ENCODE peak calls at places on chromosome 7, in five cellular contexts. L, G, Q, K and D are unnamed samples.
A peak's percentile ranks its signal among the peaks of the same experiment; 100 is the strongest.

GRCh38 chr7:112025556-112025955 is 180.6 kb downstream of the DOCK4 start:
- DNase-seq in K (no peak), Q (no peak), G (no peak), L (peak; percentile 51), D (no peak)

GRCh38 chr7:14385074-14385473 is 395.6 kb upstream of the ETV1 start:
- DNase-seq in G (no peak), L (no peak), K (no peak), Q (no peak), D (no peak)

GRCh38 chr7:30648744-30649540 is 33.3 kb downstream of the CRHR2 start:
- DNase-seq in G (no peak), L (no peak), K (no peak), Q (peak; percentile 53), D (peak; percentile 71)

GRCh38 chr7:11780267-11780666 is 51.7 kb downstream of the THSD7A start:
- DNase-seq in G (no peak), K (no peak), Q (no peak), L (no peak), D (no peak)

GRCh38 chr7:127809285-127809702 is 157.3 kb downstream of the SND1 start:
- DNase-seq in Q (no peak), K (no peak), L (no peak), G (no peak), D (no peak)

GRCh38 chr7:68121655-68122054 is 1125.0 kb downstream of the TYW1 start:
- DNase-seq in G (no peak), Q (no peak), L (no peak), K (no peak), D (no peak)

GRCh38 chr7:135406908-135407307 is 103.0 kb downstream of the CNOT4 start:
- DNase-seq in Q (no peak), K (no peak), L (no peak), G (no peak), D (no peak)

GRCh38 chr7:129642871-129643515 is 31.5 kb downstream of the NRF1 start:
- DNase-seq in Q (no peak), G (no peak), K (no peak), L (no peak), D (no peak)

GRCh38 chr7:73741600-73741999 is 3.0 kb upstream of the ABHD11 start:
- DNase-seq in Q (no peak), K (no peak), L (no peak), G (no peak), D (no peak)

GRCh38 chr7:19749658-19750057 is 23.8 kb downstream of the TMEM196 start:
- DNase-seq in G (no peak), L (no peak), K (no peak), Q (no peak), D (no peak)

GRCh38 chr7:64893401-64893800 is 9.7 kb upstream of the ZNF273 start:
- DNase-seq in G (no peak), K (no peak), Q (no peak), L (no peak), D (no peak)

GRCh38 chr7:64884913-64885370 is 18.1 kb upstream of the ZNF273 start:
- DNase-seq in K (no peak), L (no peak), Q (peak; percentile 47), G (no peak), D (peak; percentile 37)

GRCh38 chr7:158431941-158432347 is 155.7 kb downstream of the PTPRN2 start:
- DNase-seq in Q (peak; percentile 97), G (no peak), K (no peak), L (no peak), D (no peak)

GRCh38 chr7:53151496-53151895 is 116.1 kb downstream of the POM121L12 start:
- DNase-seq in G (no peak), K (no peak), Q (no peak), L (no peak), D (no peak)

GRCh38 chr7:132298782-132299181 is 277.5 kb downstream of the PLXNA4 start:
- DNase-seq in Q (no peak), K (no peak), L (peak; percentile 85), G (no peak), D (no peak)

GRCh38 chr7:17663056-17663675 is 277.1 kb downstream of the SNX13 start:
- DNase-seq in L (no peak), Q (no peak), G (no peak), K (no peak), D (no peak)

GRCh38 chr7:67551027-67551426 is 554.4 kb downstream of the TYW1 start:
- DNase-seq in L (no peak), G (no peak), K (no peak), Q (no peak), D (no peak)

GRCh38 chr7:73470208-73470607 is 36.6 kb downstream of the FZD9 start:
- DNase-seq in L (no peak), K (no peak), Q (no peak), G (no peak), D (no peak)

GRCh38 chr7:86991844-86992243 is 67.6 kb downstream of the ELAPOR2 start:
- DNase-seq in L (peak; percentile 81), K (no peak), G (no peak), Q (no peak), D (no peak)

GRCh38 chr7:139286144-139286543 is 55.0 kb upstream of the FMC1 start:
- DNase-seq in K (no peak), G (no peak), L (no peak), Q (no peak), D (no peak)

GRCh38 chr7:155218276-155219153 is 79.2 kb upstream of the INSIG1 start:
- DNase-seq in Q (peak; percentile 44), K (peak; percentile 40), G (no peak), L (no peak), D (no peak)

GRCh38 chr7:104328308-104328969 is at the start of gene LHFPL3:
- DNase-seq in L (no peak), K (no peak), G (no peak), Q (no peak), D (no peak)

GRCh38 chr7:38199154-38199553 is 21.1 kb downstream of the STARD3NL start:
- DNase-seq in Q (no peak), G (no peak), K (no peak), L (no peak), D (no peak)

GRCh38 chr7:85381212-85381611 is 194.4 kb upstream of the SEMA3D start:
- DNase-seq in L (no peak), G (no peak), K (no peak), Q (no peak), D (no peak)

GRCh38 chr7:151579642-151580041 is 59.9 kb upstream of the RHEB start:
- DNase-seq in K (no peak), Q (no peak), L (no peak), G (no peak), D (no peak)

GRCh38 chr7:41029072-41029492 is 673.8 kb downstream of the INHBA start:
- DNase-seq in Q (no peak), L (no peak), K (no peak), G (no peak), D (no peak)

GRCh38 chr7:156843157-156843556 is 49.8 kb downstream of the LMBR1 start:
- DNase-seq in L (no peak), Q (no peak), K (no peak), G (no peak), D (no peak)

GRCh38 chr7:92785923-92786322 is 50.5 kb downstream of the CDK6 start:
- DNase-seq in L (no peak), Q (peak; percentile 70), G (no peak), K (no peak), D (no peak)

GRCh38 chr7:44286182-44286617 is 39.2 kb downstream of the CAMK2B start:
- DNase-seq in K (peak; percentile 34), L (no peak), G (no peak), Q (peak; percentile 47), D (no peak)

GRCh38 chr7:101410743-101411476 is 48.2 kb downstream of the COL26A1 start:
- DNase-seq in G (peak; percentile 83), L (peak; percentile 30), K (no peak), Q (no peak), D (no peak)

GRCh38 chr7:128891110-128891941 is 19.2 kb downstream of the KCP start:
- DNase-seq in L (no peak), G (no peak), K (no peak), Q (peak; percentile 63), D (no peak)

GRCh38 chr7:34486371-34486770 is 171.6 kb upstream of the NPSR1 start:
- DNase-seq in K (no peak), L (no peak), G (no peak), Q (no peak), D (no peak)

GRCh38 chr7:149621776-149622175 is 124.2 kb upstream of the ZNF746 start:
- DNase-seq in G (no peak), Q (no peak), L (no peak), K (no peak), D (no peak)

GRCh38 chr7:148505955-148506354 is 84.6 kb upstream of the C7orf33 start:
- DNase-seq in G (no peak), Q (no peak), L (no peak), K (no peak), D (no peak)

GRCh38 chr7:148503900-148504487 is 86.6 kb upstream of the C7orf33 start:
- DNase-seq in G (no peak), Q (no peak), L (peak; percentile 41), K (no peak), D (no peak)

GRCh38 chr7:148507741-148508285 is 82.8 kb upstream of the C7orf33 start:
- DNase-seq in Q (no peak), G (no peak), K (no peak), L (no peak), D (no peak)
- H3K4me1 ChIP-seq in Q (no peaks in the 10 kb centered on the region), G (peaks cover 5% of the 10 kb centered on the region), K (no peaks in the 10 kb centered on the region), L (no peaks in the 10 kb centered on the region), D (no peaks in the 10 kb centered on the region)

DNA sequence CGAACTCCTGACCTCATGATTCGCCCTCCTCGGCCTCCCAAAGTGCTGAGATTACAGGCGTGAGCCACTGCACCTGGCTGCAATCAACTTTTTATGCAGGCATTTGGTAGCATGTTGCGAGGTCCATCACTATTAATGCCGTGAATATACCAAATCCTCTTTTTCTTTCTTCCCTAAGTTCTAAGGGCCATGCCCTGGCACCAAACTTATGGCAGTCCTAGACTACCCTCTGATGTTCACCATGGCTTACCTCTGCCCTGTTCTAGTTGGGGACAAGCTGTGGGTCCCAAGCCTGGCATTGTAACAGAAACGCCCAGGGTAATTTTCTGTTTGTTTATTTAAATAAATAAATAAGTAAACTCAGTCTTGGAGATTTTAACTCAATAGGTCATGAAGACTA is 13.3 kb downstream of the PRSS2 start:
- DNase-seq in L (no peak), Q (peak; percentile 3), G (no peak), K (no peak), D (no peak)
- TF ChIP-seq POLR2AphosphoS5 in L (no peak), Q (no peak), G (no peak), K (no peak), D (no peak)

DNA sequence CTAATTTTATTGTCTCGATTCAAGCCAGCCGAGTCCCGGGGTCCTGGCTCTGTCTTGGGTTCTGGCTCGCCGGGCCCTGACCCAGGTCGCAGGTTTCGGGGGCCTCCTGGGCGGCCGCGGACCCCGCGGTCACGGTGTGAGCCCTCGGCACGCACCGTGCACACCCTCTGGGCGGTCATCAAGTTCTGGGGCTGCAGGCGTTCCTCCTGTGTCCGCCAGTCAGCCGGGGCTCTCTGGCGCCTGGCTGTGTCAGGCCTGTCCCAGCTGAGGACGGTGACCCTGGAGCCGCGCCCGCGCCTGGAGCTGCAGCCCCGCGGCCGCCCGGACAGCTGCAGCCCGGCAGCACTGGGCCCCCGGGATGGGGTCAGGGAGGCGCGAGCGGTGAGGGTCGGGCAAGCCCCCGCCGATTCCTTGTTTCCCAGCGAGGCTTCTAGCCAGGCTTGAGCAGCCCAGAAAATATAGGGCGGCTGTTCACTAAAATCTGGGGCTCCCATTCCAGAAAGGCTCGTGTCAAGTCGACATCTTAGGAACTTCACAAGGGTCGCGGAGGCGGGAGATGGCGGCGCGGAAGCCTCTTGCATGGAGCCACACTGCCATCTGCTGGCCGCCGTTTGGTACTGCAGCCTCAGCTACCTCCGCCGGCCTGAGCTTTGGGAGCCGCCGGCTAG is 4.2 kb upstream of the HOXA7 start:
- DNase-seq in L (peak; percentile 92), G (peak; percentile 59), Q (peak; percentile 94), K (peak; percentile 91), D (no peak)
- TF ChIP-seq POLR2A in L (no peak), G (no peak), Q (no peak), K (no peak), D (no peak)

GRCh38 chr7:152923711-152924110 is 164.2 kb downstream of the ACTR3B start:
- DNase-seq in L (no peak), K (no peak), Q (no peak), G (no peak), D (no peak)
- H3K4me1 ChIP-seq in L (no peaks in the 10 kb centered on the region), K (no peaks in the 10 kb centered on the region), Q (no peaks in the 10 kb centered on the region), G (peaks cover 7% of the 10 kb centered on the region), D (peaks cover 12% of the 10 kb centered on the region)